ENCODE peak calls at places on chromosomes 2 and 18, in five cellular contexts. S is Daoy; W is GM12865; T is CD8-positive, alpha-beta memory T cell; M is NCI-H1436. R is an unnamed sample.

GRCh38 chr2:189076572-189076971 is 102.4 kb downstream of the COL3A1 start:
- DNase-seq in S (peak; percentile 43), W (no peak), T (no peak), M (no peak), R (no peak)

GRCh38 chr2:207767461-207768167 is 2.1 kb downstream of the FZD5 start:
- DNase-seq in S (peak; percentile 49), W (peak; percentile 7), T (no peak), M (no peak), R (no peak)

GRCh38 chr2:209460151-209460761 is 36.4 kb downstream of the MAP2 start:
- DNase-seq in S (no peak), W (no peak), T (no peak), M (no peak), R (no peak)

GRCh38 chr2:153834662-153835061 is 37.1 kb upstream of the GALNT13 start:
- DNase-seq in S (no peak), W (no peak), T (no peak), M (no peak), R (no peak)

GRCh38 chr2:230130668-230131364 is 62.1 kb upstream of the SLC16A14 start:
- DNase-seq in S (peak; percentile 73), W (no peak), T (no peak), M (no peak), R (no peak)

GRCh38 chr2:151992582-151992981 is 106.3 kb downstream of the CACNB4 start:
- DNase-seq in S (no peak), W (no peak), T (no peak), M (no peak), R (no peak)

GRCh38 chr2:190674966-190675650 is 26.2 kb downstream of the NAB1 start:
- DNase-seq in S (no peak), W (peak; percentile 74), T (no peak), M (no peak), R (no peak)

GRCh38 chr18:35343488-35343935 is 708 bp downstream of the ZNF24 start:
- DNase-seq in S (no peak), W (no peak), T (no peak), M (no peak), R (no peak)

GRCh38 chr2:184646177-184646576 is 47.8 kb downstream of the ZNF804A start:
- DNase-seq in S (no peak), W (peak; percentile 4), T (no peak), M (no peak), R (no peak)

GRCh38 chr2:150621800-150622199 is 134.3 kb upstream of the RND3 start:
- DNase-seq in S (peak; percentile 72), W (no peak), T (no peak), M (no peak), R (no peak)

GRCh38 chr2:118732432-118732831 is 115.0 kb downstream of the EN1 start:
- DNase-seq in S (no peak), W (no peak), T (no peak), M (no peak), R (no peak)

GRCh38 chr2:205448189-205448588 is 234.1 kb upstream of the NRP2 start:
- DNase-seq in S (no peak), W (no peak), T (no peak), M (no peak), R (no peak)

GRCh38 chr18:62777814-62778213 is 62.5 kb downstream of the PHLPP1 start:
- DNase-seq in S (no peak), W (no peak), T (no peak), M (no peak), R (no peak)

GRCh38 chr2:239106314-239106908 is 258.5 kb downstream of the TWIST2 start:
- DNase-seq in S (peak; percentile 68), W (peak; percentile 41), T (no peak), M (peak; percentile 24), R (peak; percentile 79)

GRCh38 chr2:28950941-28951630 is 30.0 kb upstream of the TOGARAM2 start:
- DNase-seq in S (no peak), W (no peak), T (no peak), M (no peak), R (no peak)

GRCh38 chr2:149799296-149799695 is 211.7 kb upstream of the MMADHC start:
- DNase-seq in S (no peak), W (peak; percentile 6), T (no peak), M (no peak), R (no peak)

GRCh38 chr2:70697603-70698383 is 70.2 kb downstream of the ADD2 start:
- DNase-seq in S (no peak), W (no peak), T (no peak), M (no peak), R (no peak)

GRCh38 chr18:57764087-57764486 is 39.0 kb downstream of the ATP8B1 start:
- DNase-seq in S (no peak), W (no peak), T (no peak), M (no peak), R (no peak)

GRCh38 chr2:221492606-221493005 is 79.5 kb downstream of the EPHA4 start:
- DNase-seq in S (no peak), W (no peak), T (no peak), M (no peak), R (no peak)

GRCh38 chr18:65477450-65477849 is 273.4 kb upstream of the CDH7 start:
- DNase-seq in S (no peak), W (no peak), T (no peak), M (no peak), R (no peak)

GRCh38 chr2:94871226-94872087 is at the start of gene TEKT4:
- DNase-seq in S (peak; percentile 48), W (no peak), T (no peak), M (no peak), R (no peak)

GRCh38 chr2:159126653-159127052 is 158.2 kb downstream of the TANC1 start:
- DNase-seq in S (peak; percentile 28), W (no peak), T (no peak), M (no peak), R (no peak)

GRCh38 chr2:223860809-223861738 is 23.7 kb upstream of the AP1S3 start:
- DNase-seq in S (peak; percentile 76), W (no peak), T (no peak), M (no peak), R (no peak)

GRCh38 chr2:44351676-44352075 is 9.6 kb downstream of the PREPL start:
- DNase-seq in S (no peak), W (no peak), T (no peak), M (no peak), R (no peak)

R was measured in amygdala.